ENCODE peak calls at places on chromosomes 7 and 10, in six cellular contexts. E is A549, C is esophagus muscularis mucosa, U is tibial nerve, O is stomach, A is sigmoid colon. Q is an unnamed sample.

GRCh38 chr10:90674927-90675326 is 182.9 kb downstream of the HTR7 start:
- DNase-seq in E (no peak), A (no peak), O (no peak), C (no peak), U (no peak), Q (no peak)

GRCh38 chr7:65269150-65269856 is 104.4 kb upstream of the ZNF92 start:
- DNase-seq in C (no peak), U (no peak), A (no peak), E (peak), O (no peak), Q (peak)

GRCh38 chr10:60305394-60305892 is 84.2 kb downstream of the ANK3 start:
- DNase-seq in O (no peak), E (no peak), U (no peak), C (no peak), A (no peak), Q (no peak)

GRCh38 chr7:106187613-106188350 is 75.7 kb upstream of the SYPL1 start:
- DNase-seq in E (no peak), U (no peak), A (no peak), C (no peak), O (no peak), Q (no peak)

GRCh38 chr10:113228570-113228969 is 278.5 kb downstream of the TCF7L2 start:
- DNase-seq in C (peak), U (no peak), O (no peak), A (no peak), E (no peak), Q (no peak)

GRCh38 chr7:102439963-102440795 is 6.8 kb downstream of the ORAI2 start:
- DNase-seq in E (peak), U (no peak), O (no peak), C (no peak), A (peak), Q (no peak)

GRCh38 chr10:96626795-96627194 is 40.0 kb upstream of the TM9SF3 start:
- DNase-seq in U (no peak), E (peak), C (no peak), A (no peak), O (no peak), Q (no peak)

GRCh38 chr10:133412381-133412711 is 12.1 kb downstream of the SPRN start:
- DNase-seq in U (no peak), E (no peak), C (no peak), O (no peak), A (no peak), Q (no peak)

GRCh38 chr7:103944230-103944900 is 45.1 kb downstream of the RELN start:
- DNase-seq in C (no peak), E (no peak), A (no peak), U (no peak), O (no peak), Q (no peak)

GRCh38 chr7:115965241-115965640 is 65.3 kb downstream of the TFEC start:
- DNase-seq in O (no peak), E (no peak), C (no peak), U (no peak), A (no peak), Q (no peak)

GRCh38 chr10:110442746-110443145 is 55.0 kb upstream of the DUSP5 start:
- DNase-seq in U (no peak), C (no peak), O (no peak), E (no peak), A (peak), Q (no peak)

GRCh38 chr10:3803295-3803883 is 18.4 kb upstream of the KLF6 start:
- DNase-seq in O (no peak), E (peak), U (no peak), C (peak), A (no peak), Q (no peak)

GRCh38 chr7:14717711-14718304 is 184.7 kb downstream of the DGKB start:
- DNase-seq in C (no peak), O (no peak), U (no peak), E (no peak), A (no peak), Q (no peak)

GRCh38 chr7:107387077-107387476 is 82.8 kb upstream of the GPR22 start:
- DNase-seq in A (no peak), E (no peak), O (no peak), C (no peak), U (no peak), Q (no peak)

GRCh38 chr10:31099664-31100063 is 68.0 kb upstream of the ZNF438 start:
- DNase-seq in U (no peak), O (peak), A (no peak), E (peak), C (no peak), Q (no peak)

GRCh38 chr7:108278281-108278680 is 148.1 kb upstream of the LAMB4 start:
- DNase-seq in U (no peak), E (no peak), C (no peak), O (no peak), A (no peak), Q (no peak)

GRCh38 chr7:128829391-128830166 is 627 bp upstream of the FLNC start:
- DNase-seq in E (no peak), U (no peak), O (peak), A (peak), C (no peak), Q (peak)

GRCh38 chr7:148727501-148728278 is 29.0 kb downstream of the CUL1 start:
- DNase-seq in O (no peak), E (no peak), A (no peak), U (no peak), C (no peak), Q (no peak)
- TF ChIP-seq EP300 in O (no peak), E (no peak), A (no peak), U (no peak), C (no peak), Q (no peak)

GRCh38 chr7:23472046-23472445 is 1.8 kb upstream of the IGF2BP3 start:
- DNase-seq in C (no peak), U (no peak), O (no peak), A (no peak), E (no peak), Q (no peak)

GRCh38 chr7:23473848-23474097 is 3.5 kb upstream of the IGF2BP3 start:
- DNase-seq in A (no peak), E (no peak), O (no peak), U (no peak), C (peak), Q (no peak)

GRCh38 chr7:23472974-23473847 is 2.9 kb upstream of the IGF2BP3 start:
- DNase-seq in E (peak), A (no peak), C (peak), U (no peak), O (no peak), Q (no peak)

GRCh38 chr7:23471090-23471859 is 984 bp upstream of the IGF2BP3 start:
- DNase-seq in U (no peak), C (peak), O (no peak), A (no peak), E (peak), Q (no peak)

DNA sequence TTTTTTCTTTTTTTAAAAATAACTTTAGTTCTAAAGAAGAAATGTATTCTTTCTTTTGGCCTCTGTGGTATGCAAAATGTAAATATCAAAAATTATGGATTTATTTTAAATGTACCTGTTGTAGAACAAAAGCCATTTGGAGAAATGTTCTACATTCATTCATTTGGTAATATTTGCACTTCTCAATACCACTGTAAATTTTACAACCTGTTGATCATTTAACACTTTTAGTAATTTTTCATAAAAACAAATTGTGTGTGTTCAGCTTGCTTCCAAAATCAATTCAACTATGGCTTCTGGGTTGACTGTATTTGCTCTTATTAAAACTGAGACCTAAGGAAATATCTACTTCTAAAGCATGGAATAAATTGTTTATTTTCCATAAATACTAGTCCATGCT is 2.3 kb upstream of the IGF2BP3 start:
- DNase-seq in E (no peak), O (no peak), C (no peak), A (no peak), U (no peak), Q (no peak)
- H3K27ac ChIP-seq in E (peak), O (no peak), C (no peak), A (no peak), U (no peak), Q (no peak)

GRCh38 chr7:150378853-150379589 is at the start of gene ZNF775:
- DNase-seq in C (peak), E (peak), A (peak), U (peak), O (peak), Q (peak)
- TF ChIP-seq EP300 in C (no peak), E (no peak), A (no peak), U (no peak), O (no peak), Q (no peak)

GRCh38 chr10:12710594-12711343 is 290.7 kb downstream of the CCDC3 start:
- DNase-seq in E (peak), U (peak), A (peak), O (peak), C (peak), Q (peak)
- H3K27ac ChIP-seq in E (peak), U (no peak), A (peak), O (peak), C (peak), Q (no peak)

DNA sequence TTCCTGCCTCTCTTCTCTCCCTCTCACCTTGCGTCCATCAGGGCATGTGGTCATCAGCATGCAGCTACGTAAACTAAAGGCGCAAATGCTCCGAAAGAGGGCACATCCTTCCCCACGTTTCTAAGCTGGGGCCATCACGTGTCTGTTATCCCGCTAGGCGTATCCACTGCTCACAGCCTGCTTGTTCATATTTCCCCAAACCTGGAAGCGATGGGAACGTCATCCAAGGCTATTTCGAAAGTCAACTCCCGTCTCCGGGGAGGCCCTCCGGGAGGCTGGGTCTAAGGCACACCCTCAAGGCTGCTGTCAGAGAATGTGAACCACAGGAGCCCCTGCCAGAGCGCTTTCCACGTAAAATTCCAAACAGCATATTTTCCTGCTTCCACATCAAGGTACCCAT is 199.2 kb downstream of the DIP2C start:
- DNase-seq in U (peak), O (peak), C (peak), A (peak), E (no peak), Q (no peak)
- TF ChIP-seq EP300 in U (no peak), O (peak), C (peak), A (peak), E (no peak), Q (no peak)

GRCh38 chr10:29387269-29387668 is 98.4 kb downstream of the LYZL1 start:
- DNase-seq in C (peak), O (no peak), A (no peak), U (no peak), E (no peak), Q (no peak)
- H3K27ac ChIP-seq in C (no peak), O (no peak), A (no peak), U (no peak), E (no peak), Q (no peak)